ENCODE peak calls at places on chromosome 20, in five cellular contexts. V is K562, W is transverse colon, N is esophagus muscularis mucosa, Z is adrenal gland. G is an unnamed sample.

GRCh38 chr20:61478094-61478493 is 226.0 kb downstream of the CDH4 start:
- DNase-seq in V (no peak), W (no peak), N (no peak), Z (no peak), G (peak; percentile 60)

GRCh38 chr20:53809242-53809641 is 215.6 kb upstream of the ZNF217 start:
- DNase-seq in V (no peak), W (no peak), N (no peak), Z (no peak), G (no peak)

GRCh38 chr20:23449400-23449799 is 3.3 kb downstream of the CST11 start:
- DNase-seq in V (no peak), W (no peak), N (no peak), Z (no peak), G (no peak)

GRCh38 chr20:34129518-34130162 is 17.6 kb upstream of the EIF2S2 start:
- DNase-seq in V (peak; percentile 65), W (peak; percentile 52), N (no peak), Z (peak; percentile 76), G (no peak)

GRCh38 chr20:24100370-24101011 is 111.9 kb upstream of the GGTLC1 start:
- DNase-seq in V (peak; percentile 30), W (peak; percentile 25), N (no peak), Z (peak; percentile 75), G (peak; percentile 35)

GRCh38 chr20:13469262-13469661 is 169.5 kb downstream of the TASP1 start:
- DNase-seq in V (no peak), W (no peak), N (no peak), Z (no peak), G (no peak)

GRCh38 chr20:31704225-31705119 is 18.2 kb downstream of the BCL2L1 start:
- DNase-seq in V (no peak), W (peak; percentile 87), N (no peak), Z (no peak), G (no peak)

GRCh38 chr20:10171864-10172751 is 46.5 kb upstream of the SNAP25 start:
- DNase-seq in V (no peak), W (peak; percentile 22), N (no peak), Z (peak; percentile 86), G (no peak)

GRCh38 chr20:6863798-6864201 is 96.3 kb downstream of the BMP2 start:
- DNase-seq in V (no peak), W (no peak), N (no peak), Z (no peak), G (no peak)

GRCh38 chr20:46303176-46303956 is 4.9 kb downstream of the CDH22 start:
- DNase-seq in V (no peak), W (no peak), N (no peak), Z (no peak), G (no peak)

GRCh38 chr20:59812286-59813125 is 120.9 kb downstream of the SYCP2 start:
- DNase-seq in V (no peak), W (no peak), N (peak; percentile 81), Z (peak; percentile 36), G (peak; percentile 6)

GRCh38 chr20:58228484-58229197 is at the start of gene ANKRD60:
- DNase-seq in V (peak; percentile 77), W (no peak), N (no peak), Z (peak; percentile 71), G (no peak)

GRCh38 chr20:61332016-61332975 is 80.2 kb downstream of the CDH4 start:
- DNase-seq in V (no peak), W (no peak), N (no peak), Z (no peak), G (no peak)

GRCh38 chr20:32018269-32019155 is 8.3 kb downstream of the CCM2L start:
- DNase-seq in V (peak; percentile 88), W (peak; percentile 71), N (no peak), Z (peak; percentile 59), G (peak; percentile 28)

GRCh38 chr20:37741560-37741959 is 47.7 kb downstream of the CTNNBL1 start:
- DNase-seq in V (no peak), W (no peak), N (no peak), Z (no peak), G (no peak)

GRCh38 chr20:41538810-41539596 is 79.2 kb downstream of the CHD6 start:
- DNase-seq in V (peak; percentile 68), W (no peak), N (no peak), Z (no peak), G (no peak)

GRCh38 chr20:51500311-51500710 is 42.2 kb downstream of the NFATC2 start:
- DNase-seq in V (peak; percentile 60), W (no peak), N (no peak), Z (no peak), G (peak; percentile 67)

GRCh38 chr20:18058661-18059467 is 1.1 kb upstream of the OVOL2 start:
- DNase-seq in V (no peak), W (peak; percentile 56), N (no peak), Z (no peak), G (no peak)

GRCh38 chr20:37262516-37262915 is 902 bp upstream of the GHRH start:
- DNase-seq in V (no peak), W (no peak), N (no peak), Z (no peak), G (no peak)

GRCh38 chr20:41716436-41716835 is 98.3 kb upstream of the CHD6 start:
- DNase-seq in V (no peak), W (no peak), N (no peak), Z (no peak), G (no peak)

GRCh38 chr20:57397693-57398108 is 6.5 kb downstream of the RBM38 start:
- DNase-seq in V (no peak), W (peak; percentile 57), N (no peak), Z (peak; percentile 64), G (no peak)

GRCh38 chr20:61907081-61907891 is 158.4 kb downstream of the TAF4 start:
- DNase-seq in V (no peak), W (no peak), N (no peak), Z (no peak), G (no peak)

GRCh38 chr20:49132995-49133451 is 55.1 kb downstream of the STAU1 start:
- DNase-seq in V (peak; percentile 35), W (no peak), N (no peak), Z (no peak), G (peak; percentile 21)

GRCh38 chr20:32918296-32918695 is 59.6 kb downstream of the EFCAB8 start:
- DNase-seq in V (no peak), W (no peak), N (peak; percentile 77), Z (no peak), G (no peak)

GRCh38 chr20:536426-537012 is 7.1 kb downstream of the CSNK2A1 start:
- DNase-seq in V (no peak), W (no peak), N (no peak), Z (no peak), G (no peak)
- H3K4me3 ChIP-seq in V (no peak overlapping the region), W (no peak overlapping the region), N (no peak overlapping the region), Z (no peak overlapping the region), G (no peak overlapping the region)

GRCh38 chr20:16241911-16242310 is 331.3 kb downstream of the KIF16B start:
- DNase-seq in V (no peak), W (no peak), N (no peak), Z (no peak), G (no peak)
- TF ChIP-seq CTCF in V (no peak), W (no peak), N (no peak), Z (peak; percentile 6), G (no peak)

GRCh38 chr20:38883981-38884733 is 42.1 kb upstream of the FAM83D start:
- DNase-seq in V (no peak), W (no peak), N (no peak), Z (no peak), G (no peak)
- TF ChIP-seq POLR2A in V (no peak), W (no peak), N (no peak), Z (no peak), G (no peak)

DNA sequence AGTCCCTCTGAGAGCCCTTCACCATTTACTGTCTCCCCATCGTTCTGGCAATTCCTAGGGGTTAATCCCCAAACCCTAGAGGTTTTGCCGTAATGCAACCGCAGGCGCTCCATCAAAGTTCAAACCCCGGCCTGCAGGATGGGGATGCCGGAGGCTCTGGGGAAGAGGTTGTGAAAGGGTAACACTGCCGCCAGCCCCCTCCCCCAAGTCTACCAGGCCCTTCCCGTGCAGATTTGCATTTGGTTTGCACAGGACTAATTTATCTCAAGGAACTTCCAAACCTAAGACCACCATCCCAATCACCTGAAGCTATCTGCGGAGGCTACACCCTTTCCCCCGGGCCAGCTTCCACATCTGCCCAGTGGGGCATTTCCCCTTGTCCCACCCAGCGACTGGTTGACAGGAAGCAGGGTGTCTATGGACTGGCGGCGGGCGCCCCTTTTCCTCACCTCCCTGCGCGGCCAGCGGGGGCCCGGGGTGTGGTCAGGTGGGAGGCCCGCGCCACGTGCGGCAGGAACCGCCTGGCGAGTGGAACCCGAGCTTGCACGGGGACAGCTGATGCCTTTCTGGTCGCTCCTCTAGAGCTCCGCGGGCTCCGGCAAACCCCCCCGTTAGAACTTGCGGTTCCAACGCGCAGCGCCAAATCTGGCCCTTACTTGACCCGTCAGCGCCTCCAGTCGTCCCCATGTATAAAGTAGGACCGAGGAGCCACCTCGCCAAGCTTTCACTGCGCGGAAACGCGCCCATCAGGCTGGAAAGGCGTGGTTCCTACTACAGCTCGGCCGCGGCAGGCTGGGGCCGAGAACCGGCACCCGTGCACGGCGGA is 9.4 kb upstream of the SLC4A11 start:
- DNase-seq in V (peak; percentile 40), W (no peak), N (no peak), Z (peak; percentile 63), G (no peak)
- H3K4me3 ChIP-seq in V (peak overlapping the region; percentile 15), W (no peak overlapping the region), N (peak overlapping the region; percentile 42), Z (no peak overlapping the region), G (no peak overlapping the region)

GRCh38 chr20:19784511-19785172 is 26.6 kb downstream of the RIN2 start:
- DNase-seq in V (peak; percentile 32), W (peak; percentile 36), N (no peak), Z (peak; percentile 81), G (peak; percentile 60)

GRCh38 chr20:19785886-19786285 is 27.8 kb downstream of the RIN2 start:
- DNase-seq in V (no peak), W (no peak), N (no peak), Z (no peak), G (no peak)

GRCh38 chr20:19782669-19783068 is 24.6 kb downstream of the RIN2 start:
- DNase-seq in V (no peak), W (no peak), N (no peak), Z (no peak), G (no peak)

GRCh38 chr20:19785173-19785799 is 27.2 kb downstream of the RIN2 start:
- DNase-seq in V (no peak), W (no peak), N (no peak), Z (no peak), G (no peak)

DNA sequence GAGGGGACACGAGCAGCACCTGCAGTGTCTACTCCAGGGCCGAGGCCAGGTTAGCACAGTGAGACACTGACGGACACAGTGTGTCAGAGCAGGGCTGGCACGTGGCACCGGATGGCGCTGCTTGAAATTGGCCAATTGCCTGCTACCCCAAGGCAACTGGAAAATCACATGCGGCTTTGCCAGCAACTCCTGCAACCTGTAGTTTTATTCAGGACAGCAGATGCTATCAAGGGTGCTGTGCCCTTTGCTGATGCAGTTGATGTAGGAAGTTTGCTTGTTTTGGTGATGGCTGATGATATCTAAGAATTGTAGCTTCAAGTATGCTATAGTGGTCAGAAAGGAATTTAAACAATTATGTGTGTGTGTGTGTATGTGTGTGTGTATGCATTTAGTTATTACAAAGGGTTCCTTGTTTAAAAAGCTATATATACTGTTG is 25.9 kb downstream of the RIN2 start:
- DNase-seq in V (no peak), W (no peak), N (no peak), Z (peak; percentile 90), G (no peak)
- TF ChIP-seq CTCF in V (no peak), W (no peak), N (no peak), Z (no peak), G (no peak)

G was measured in lower leg skin.